ENCODE peak calls at places on chromosomes 4 and X, in six cellular contexts. One of them, this sample, is unnamed.

GRCh38 chrX:40468033-40468979 is 112.5 kb upstream of the ATP6AP2 start:
- DNase-seq in cardiac fibroblast: peak
- DNase-seq in K562: peak
- DNase-seq in GM12865: peak
- DNase-seq in RWPE1: no peak
- DNase-seq in ovary: peak
- DNase-seq in this sample: no peak

GRCh38 chr4:77433102-77433733 is 172.4 kb upstream of the CXCL13 start:
- DNase-seq in cardiac fibroblast: peak
- DNase-seq in K562: peak
- DNase-seq in GM12865: peak
- DNase-seq in RWPE1: peak
- DNase-seq in ovary: no peak
- DNase-seq in this sample: no peak

GRCh38 chr4:163404570-163404969 is 60.9 kb downstream of the NPY5R start:
- DNase-seq in cardiac fibroblast: peak
- DNase-seq in K562: no peak
- DNase-seq in GM12865: no peak
- DNase-seq in RWPE1: no peak
- DNase-seq in ovary: no peak
- DNase-seq in this sample: no peak

GRCh38 chrX:69197690-69198089 is 32.4 kb upstream of the PJA1 start:
- DNase-seq in cardiac fibroblast: no peak
- DNase-seq in K562: no peak
- DNase-seq in GM12865: no peak
- DNase-seq in RWPE1: no peak
- DNase-seq in ovary: no peak
- DNase-seq in this sample: no peak

GRCh38 chr4:109969909-109970308 is 57.2 kb downstream of the EGF start:
- DNase-seq in cardiac fibroblast: no peak
- DNase-seq in K562: no peak
- DNase-seq in GM12865: peak
- DNase-seq in RWPE1: no peak
- DNase-seq in ovary: no peak
- DNase-seq in this sample: no peak

GRCh38 chr4:76420311-76420710 is 630 bp downstream of the CCDC158 start:
- DNase-seq in cardiac fibroblast: no peak
- DNase-seq in K562: no peak
- DNase-seq in GM12865: no peak
- DNase-seq in RWPE1: no peak
- DNase-seq in ovary: no peak
- DNase-seq in this sample: no peak

GRCh38 chrX:40581333-40581910 is 652 bp downstream of the ATP6AP2 start:
- DNase-seq in cardiac fibroblast: peak
- DNase-seq in K562: no peak
- DNase-seq in GM12865: no peak
- DNase-seq in RWPE1: peak
- DNase-seq in ovary: no peak
- DNase-seq in this sample: no peak

GRCh38 chr4:112946127-112946526 is 103.3 kb upstream of the ANK2 start:
- DNase-seq in cardiac fibroblast: no peak
- DNase-seq in K562: no peak
- DNase-seq in GM12865: no peak
- DNase-seq in RWPE1: no peak
- DNase-seq in ovary: no peak
- DNase-seq in this sample: no peak

GRCh38 chr4:128796934-128797333 is 12.6 kb upstream of the JADE1 start:
- DNase-seq in cardiac fibroblast: no peak
- DNase-seq in K562: no peak
- DNase-seq in GM12865: no peak
- DNase-seq in RWPE1: no peak
- DNase-seq in ovary: no peak
- DNase-seq in this sample: no peak

GRCh38 chrX:70013483-70014222 is 36.1 kb downstream of the AWAT2 start:
- DNase-seq in cardiac fibroblast: no peak
- DNase-seq in K562: no peak
- DNase-seq in GM12865: no peak
- DNase-seq in RWPE1: no peak
- DNase-seq in ovary: no peak
- DNase-seq in this sample: no peak

GRCh38 chrX:10660171-10660570 is 39.8 kb upstream of the MID1 start:
- DNase-seq in cardiac fibroblast: no peak
- DNase-seq in K562: no peak
- DNase-seq in GM12865: no peak
- DNase-seq in RWPE1: no peak
- DNase-seq in ovary: no peak
- DNase-seq in this sample: no peak

GRCh38 chr4:171880136-171880535 is 66.9 kb downstream of the GALNTL6 start:
- DNase-seq in cardiac fibroblast: peak
- DNase-seq in K562: no peak
- DNase-seq in GM12865: no peak
- DNase-seq in RWPE1: peak
- DNase-seq in ovary: no peak
- DNase-seq in this sample: peak

GRCh38 chrX:118839334-118839958 is 15.8 kb downstream of the ZCCHC12 start:
- DNase-seq in cardiac fibroblast: peak
- DNase-seq in K562: peak
- DNase-seq in GM12865: peak
- DNase-seq in RWPE1: peak
- DNase-seq in ovary: peak
- DNase-seq in this sample: no peak

DNA sequence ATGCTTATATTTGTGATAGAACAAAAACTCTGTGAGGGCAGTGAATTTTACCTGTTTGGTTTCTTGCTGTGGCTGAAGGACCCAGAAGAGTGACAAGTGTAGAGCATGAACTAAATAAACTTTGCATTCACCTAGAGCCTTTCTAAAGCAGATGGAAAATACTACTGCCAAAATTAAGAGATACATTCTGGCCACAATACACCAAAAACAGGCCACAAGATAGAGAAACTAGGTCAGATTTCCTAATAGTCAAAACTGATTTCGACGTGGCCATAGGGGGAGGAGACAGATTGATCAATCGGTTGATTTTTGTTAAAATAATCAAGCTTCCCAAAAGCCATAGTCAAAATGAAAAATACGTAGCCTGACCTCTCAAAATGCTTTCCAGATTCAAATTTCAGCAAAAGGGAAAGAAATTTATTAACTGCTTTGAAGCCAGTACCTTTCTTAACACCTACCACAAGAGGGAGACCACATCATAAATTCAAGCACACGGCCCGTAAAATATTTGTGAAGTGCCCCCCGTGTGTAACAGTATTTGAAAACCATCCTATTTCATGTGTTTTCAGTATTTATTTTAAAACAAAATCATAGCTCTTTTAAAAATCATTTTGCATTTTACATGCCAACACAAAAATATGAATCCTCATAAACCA is 132.4 kb downstream of the CORIN start:
- DNase-seq in cardiac fibroblast: peak
- DNase-seq in K562: peak
- DNase-seq in GM12865: peak
- DNase-seq in RWPE1: peak
- DNase-seq in ovary: no peak
- DNase-seq in this sample: no peak
- TF ChIP-seq CTCF in cardiac fibroblast: peak
- TF ChIP-seq CTCF in K562: no peak
- TF ChIP-seq CTCF in GM12865: peak
- TF ChIP-seq CTCF in RWPE1: peak
- TF ChIP-seq CTCF in ovary: no peak
- TF ChIP-seq CTCF in this sample: peak

GRCh38 chrX:18394477-18394876 is 30.9 kb upstream of the CDKL5 start:
- DNase-seq in cardiac fibroblast: no peak
- DNase-seq in K562: no peak
- DNase-seq in GM12865: no peak
- DNase-seq in RWPE1: no peak
- DNase-seq in ovary: no peak
- DNase-seq in this sample: no peak

GRCh38 chrX:18390941-18391538 is 34.4 kb upstream of the CDKL5 start:
- DNase-seq in cardiac fibroblast: peak
- DNase-seq in K562: peak
- DNase-seq in GM12865: peak
- DNase-seq in RWPE1: peak
- DNase-seq in ovary: peak
- DNase-seq in this sample: no peak

GRCh38 chrX:18389968-18390367 is 35.4 kb upstream of the CDKL5 start:
- DNase-seq in cardiac fibroblast: no peak
- DNase-seq in K562: no peak
- DNase-seq in GM12865: peak
- DNase-seq in RWPE1: no peak
- DNase-seq in ovary: no peak
- DNase-seq in this sample: no peak
- TF ChIP-seq CTCF in cardiac fibroblast: no peak
- TF ChIP-seq CTCF in K562: no peak
- TF ChIP-seq CTCF in GM12865: no peak
- TF ChIP-seq CTCF in RWPE1: no peak
- TF ChIP-seq CTCF in ovary: no peak
- TF ChIP-seq CTCF in this sample: no peak

GRCh38 chr4:686371-687040 is 2.4 kb downstream of the SLC49A3 start:
- DNase-seq in cardiac fibroblast: no peak
- DNase-seq in K562: no peak
- DNase-seq in GM12865: no peak
- DNase-seq in RWPE1: no peak
- DNase-seq in ovary: no peak
- DNase-seq in this sample: no peak

GRCh38 chr4:687975-688694 is 816 bp downstream of the SLC49A3 start:
- DNase-seq in cardiac fibroblast: no peak
- DNase-seq in K562: no peak
- DNase-seq in GM12865: no peak
- DNase-seq in RWPE1: no peak
- DNase-seq in ovary: no peak
- DNase-seq in this sample: no peak

GRCh38 chr4:688695-689497 is at the start of gene SLC49A3:
- DNase-seq in cardiac fibroblast: no peak
- DNase-seq in K562: no peak
- DNase-seq in GM12865: no peak
- DNase-seq in RWPE1: no peak
- DNase-seq in ovary: no peak
- DNase-seq in this sample: no peak

GRCh38 chr4:687048-687974 is 1.6 kb downstream of the SLC49A3 start:
- DNase-seq in cardiac fibroblast: peak
- DNase-seq in K562: peak
- DNase-seq in GM12865: no peak
- DNase-seq in RWPE1: peak
- DNase-seq in ovary: no peak
- DNase-seq in this sample: peak

DNA sequence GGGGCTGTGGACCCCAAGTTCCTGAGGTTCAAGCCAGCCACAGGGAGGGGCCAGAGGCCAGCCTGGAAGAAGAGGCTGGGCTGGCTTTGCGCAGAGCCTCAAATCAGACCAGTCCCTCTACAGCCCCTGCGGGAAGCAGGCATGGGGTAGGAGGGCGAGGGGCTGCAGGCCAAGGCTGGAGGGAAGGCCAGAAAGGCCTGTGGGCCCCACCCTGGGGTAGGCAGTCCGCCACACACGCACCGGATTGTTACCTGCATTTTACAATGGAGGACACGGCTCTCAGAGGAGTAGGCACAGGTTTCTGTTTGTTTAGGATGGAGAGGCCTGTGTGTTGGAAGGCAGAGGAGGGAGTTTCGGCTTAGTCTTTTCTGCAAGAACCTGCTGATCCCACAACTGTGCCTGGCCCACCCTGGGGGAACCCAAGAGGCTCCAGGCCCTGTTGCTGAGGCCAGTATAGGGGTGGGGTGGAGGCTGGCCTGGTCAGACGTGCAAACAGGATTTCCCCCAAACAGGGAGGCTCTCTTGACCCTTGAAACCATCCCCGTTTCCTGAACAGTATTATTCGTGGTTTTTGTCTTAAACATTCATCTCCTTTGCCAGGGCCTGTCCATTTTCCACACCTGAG is 659 bp upstream of the SLC49A3 start:
- DNase-seq in cardiac fibroblast: no peak
- DNase-seq in K562: no peak
- DNase-seq in GM12865: peak
- DNase-seq in RWPE1: no peak
- DNase-seq in ovary: no peak
- DNase-seq in this sample: no peak
- TF ChIP-seq CTCF in cardiac fibroblast: no peak
- TF ChIP-seq CTCF in K562: no peak
- TF ChIP-seq CTCF in GM12865: no peak
- TF ChIP-seq CTCF in RWPE1: no peak
- TF ChIP-seq CTCF in ovary: no peak
- TF ChIP-seq CTCF in this sample: no peak

GRCh38 chr4:89162987-89163386 is 51.7 kb downstream of the TIGD2 start:
- DNase-seq in cardiac fibroblast: no peak
- DNase-seq in K562: no peak
- DNase-seq in GM12865: no peak
- DNase-seq in RWPE1: no peak
- DNase-seq in ovary: no peak
- DNase-seq in this sample: no peak

GRCh38 chr4:89166971-89167475 is 55.7 kb downstream of the TIGD2 start:
- DNase-seq in cardiac fibroblast: no peak
- DNase-seq in K562: no peak
- DNase-seq in GM12865: no peak
- DNase-seq in RWPE1: no peak
- DNase-seq in ovary: no peak
- DNase-seq in this sample: no peak

GRCh38 chr4:89162486-89162885 is 51.2 kb downstream of the TIGD2 start:
- DNase-seq in cardiac fibroblast: no peak
- DNase-seq in K562: no peak
- DNase-seq in GM12865: no peak
- DNase-seq in RWPE1: no peak
- DNase-seq in ovary: no peak
- DNase-seq in this sample: no peak

GRCh38 chr4:89161841-89162240 is 50.5 kb downstream of the TIGD2 start:
- DNase-seq in cardiac fibroblast: peak
- DNase-seq in K562: no peak
- DNase-seq in GM12865: no peak
- DNase-seq in RWPE1: no peak
- DNase-seq in ovary: no peak
- DNase-seq in this sample: peak

DNA sequence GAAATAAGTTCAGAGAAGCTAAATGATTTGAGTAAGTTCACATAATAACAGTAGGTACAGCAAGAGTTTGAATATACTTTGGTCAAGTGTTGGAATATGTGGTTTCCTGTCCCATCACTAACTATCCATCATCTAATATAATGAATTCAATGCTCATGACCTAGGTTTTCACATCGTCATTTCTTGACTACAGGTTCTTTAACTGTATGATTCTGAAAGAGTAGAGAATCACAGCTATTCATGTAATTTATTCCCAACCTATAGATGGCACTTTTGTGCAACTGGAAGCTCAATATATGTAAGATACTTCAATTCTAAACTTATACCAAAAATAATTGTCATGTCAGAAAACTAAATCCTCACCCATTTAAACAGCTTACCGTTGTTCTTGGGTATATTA is 53.1 kb downstream of the TIGD2 start:
- DNase-seq in cardiac fibroblast: no peak
- DNase-seq in K562: no peak
- DNase-seq in GM12865: no peak
- DNase-seq in RWPE1: no peak
- DNase-seq in ovary: no peak
- DNase-seq in this sample: no peak
- TF ChIP-seq CTCF in cardiac fibroblast: no peak
- TF ChIP-seq CTCF in K562: no peak
- TF ChIP-seq CTCF in GM12865: no peak
- TF ChIP-seq CTCF in RWPE1: peak
- TF ChIP-seq CTCF in ovary: no peak
- TF ChIP-seq CTCF in this sample: no peak

GRCh38 chr4:133921280-133922195 is 280.1 kb downstream of the PABPC4L start:
- DNase-seq in cardiac fibroblast: peak
- DNase-seq in K562: no peak
- DNase-seq in GM12865: no peak
- DNase-seq in RWPE1: no peak
- DNase-seq in ovary: no peak
- DNase-seq in this sample: no peak
- TF ChIP-seq CTCF in cardiac fibroblast: no peak
- TF ChIP-seq CTCF in K562: no peak
- TF ChIP-seq CTCF in GM12865: no peak
- TF ChIP-seq CTCF in RWPE1: no peak
- TF ChIP-seq CTCF in ovary: no peak
- TF ChIP-seq CTCF in this sample: no peak

GRCh38 chrX:146396409-146396808 is 413.2 kb upstream of the CXorf51B start:
- DNase-seq in cardiac fibroblast: no peak
- DNase-seq in K562: no peak
- DNase-seq in GM12865: no peak
- DNase-seq in RWPE1: no peak
- DNase-seq in ovary: no peak
- DNase-seq in this sample: no peak
- TF ChIP-seq CTCF in cardiac fibroblast: no peak
- TF ChIP-seq CTCF in K562: no peak
- TF ChIP-seq CTCF in GM12865: no peak
- TF ChIP-seq CTCF in RWPE1: no peak
- TF ChIP-seq CTCF in ovary: no peak
- TF ChIP-seq CTCF in this sample: no peak